ENCODE peak calls at places on chromosomes 6 and 20, in seven cellular contexts. One of them, this sample, is unnamed.

GRCh38 chr20:46951405-46951804 is 56.8 kb downstream of the EYA2 start:
- DNase-seq in hepatocyte: no peak
- DNase-seq in uterus: no peak
- DNase-seq in transverse colon: no peak
- DNase-seq in BE2C: no peak
- DNase-seq in suprapubic skin: no peak
- DNase-seq in A549: no peak
- DNase-seq in this sample: no peak

GRCh38 chr6:125201961-125202729 is 48.6 kb downstream of the TPD52L1 start:
- DNase-seq in transverse colon: peak; percentile 73
- DNase-seq in uterus: no peak
- DNase-seq in hepatocyte: peak; percentile 57
- DNase-seq in BE2C: peak; percentile 39
- DNase-seq in suprapubic skin: no peak
- DNase-seq in A549: peak; percentile 89
- DNase-seq in this sample: no peak

GRCh38 chr6:73451166-73452106 is 661 bp downstream of the CGAS start:
- DNase-seq in suprapubic skin: peak; percentile 80
- DNase-seq in hepatocyte: peak; percentile 17
- DNase-seq in transverse colon: peak; percentile 50
- DNase-seq in BE2C: peak; percentile 33
- DNase-seq in uterus: peak; percentile 21
- DNase-seq in A549: peak; percentile 58
- DNase-seq in this sample: peak; percentile 41

GRCh38 chr20:45910670-45911485 is 1.1 kb downstream of the PLTP start:
- DNase-seq in transverse colon: peak; percentile 97
- DNase-seq in A549: peak; percentile 99
- DNase-seq in suprapubic skin: peak; percentile 99
- DNase-seq in hepatocyte: peak; percentile 98
- DNase-seq in uterus: peak; percentile 100
- DNase-seq in BE2C: peak; percentile 99
- DNase-seq in this sample: peak; percentile 96

GRCh38 chr6:12339808-12340487 is 49.8 kb downstream of the EDN1 start:
- DNase-seq in uterus: no peak
- DNase-seq in A549: no peak
- DNase-seq in transverse colon: no peak
- DNase-seq in suprapubic skin: no peak
- DNase-seq in hepatocyte: no peak
- DNase-seq in BE2C: peak; percentile 8
- DNase-seq in this sample: no peak

GRCh38 chr6:91088976-91089375 is 502.1 kb upstream of the MAP3K7 start:
- DNase-seq in suprapubic skin: no peak
- DNase-seq in uterus: no peak
- DNase-seq in A549: no peak
- DNase-seq in BE2C: no peak
- DNase-seq in transverse colon: no peak
- DNase-seq in hepatocyte: no peak
- DNase-seq in this sample: no peak

GRCh38 chr6:69622230-69622629 is 174.6 kb downstream of the LMBRD1 start:
- DNase-seq in suprapubic skin: no peak
- DNase-seq in hepatocyte: no peak
- DNase-seq in uterus: no peak
- DNase-seq in A549: no peak
- DNase-seq in transverse colon: no peak
- DNase-seq in BE2C: peak; percentile 81
- DNase-seq in this sample: no peak

GRCh38 chr6:80477591-80478370 is 371.3 kb downstream of the BCKDHB start:
- DNase-seq in BE2C: no peak
- DNase-seq in uterus: no peak
- DNase-seq in hepatocyte: peak; percentile 11
- DNase-seq in suprapubic skin: no peak
- DNase-seq in transverse colon: no peak
- DNase-seq in A549: no peak
- DNase-seq in this sample: no peak

GRCh38 chr20:17374086-17374485 is 147.2 kb downstream of the PCSK2 start:
- DNase-seq in suprapubic skin: no peak
- DNase-seq in transverse colon: no peak
- DNase-seq in A549: no peak
- DNase-seq in BE2C: no peak
- DNase-seq in uterus: no peak
- DNase-seq in hepatocyte: no peak
- DNase-seq in this sample: no peak

GRCh38 chr20:20487811-20488210 is 119.9 kb downstream of the INSM1 start:
- DNase-seq in A549: no peak
- DNase-seq in BE2C: no peak
- DNase-seq in hepatocyte: no peak
- DNase-seq in suprapubic skin: no peak
- DNase-seq in uterus: no peak
- DNase-seq in transverse colon: no peak
- DNase-seq in this sample: no peak

GRCh38 chr20:19735446-19735845 is 22.6 kb upstream of the RIN2 start:
- DNase-seq in hepatocyte: peak; percentile 69
- DNase-seq in A549: peak; percentile 86
- DNase-seq in transverse colon: peak; percentile 72
- DNase-seq in uterus: peak; percentile 57
- DNase-seq in suprapubic skin: peak; percentile 88
- DNase-seq in BE2C: peak; percentile 77
- DNase-seq in this sample: peak; percentile 80

GRCh38 chr6:36204068-36204753 is 7.7 kb downstream of the BRPF3 start:
- DNase-seq in A549: no peak
- DNase-seq in transverse colon: no peak
- DNase-seq in hepatocyte: no peak
- DNase-seq in BE2C: no peak
- DNase-seq in suprapubic skin: no peak
- DNase-seq in uterus: no peak
- DNase-seq in this sample: no peak

GRCh38 chr6:137403443-137403842 is 90.8 kb downstream of the OLIG3 start:
- DNase-seq in suprapubic skin: no peak
- DNase-seq in A549: no peak
- DNase-seq in transverse colon: no peak
- DNase-seq in BE2C: no peak
- DNase-seq in hepatocyte: no peak
- DNase-seq in uterus: no peak
- DNase-seq in this sample: no peak

GRCh38 chr20:53265304-53265875 is 293.2 kb downstream of the TSHZ2 start:
- DNase-seq in A549: no peak
- DNase-seq in hepatocyte: no peak
- DNase-seq in uterus: no peak
- DNase-seq in transverse colon: no peak
- DNase-seq in suprapubic skin: no peak
- DNase-seq in BE2C: no peak
- DNase-seq in this sample: no peak

DNA sequence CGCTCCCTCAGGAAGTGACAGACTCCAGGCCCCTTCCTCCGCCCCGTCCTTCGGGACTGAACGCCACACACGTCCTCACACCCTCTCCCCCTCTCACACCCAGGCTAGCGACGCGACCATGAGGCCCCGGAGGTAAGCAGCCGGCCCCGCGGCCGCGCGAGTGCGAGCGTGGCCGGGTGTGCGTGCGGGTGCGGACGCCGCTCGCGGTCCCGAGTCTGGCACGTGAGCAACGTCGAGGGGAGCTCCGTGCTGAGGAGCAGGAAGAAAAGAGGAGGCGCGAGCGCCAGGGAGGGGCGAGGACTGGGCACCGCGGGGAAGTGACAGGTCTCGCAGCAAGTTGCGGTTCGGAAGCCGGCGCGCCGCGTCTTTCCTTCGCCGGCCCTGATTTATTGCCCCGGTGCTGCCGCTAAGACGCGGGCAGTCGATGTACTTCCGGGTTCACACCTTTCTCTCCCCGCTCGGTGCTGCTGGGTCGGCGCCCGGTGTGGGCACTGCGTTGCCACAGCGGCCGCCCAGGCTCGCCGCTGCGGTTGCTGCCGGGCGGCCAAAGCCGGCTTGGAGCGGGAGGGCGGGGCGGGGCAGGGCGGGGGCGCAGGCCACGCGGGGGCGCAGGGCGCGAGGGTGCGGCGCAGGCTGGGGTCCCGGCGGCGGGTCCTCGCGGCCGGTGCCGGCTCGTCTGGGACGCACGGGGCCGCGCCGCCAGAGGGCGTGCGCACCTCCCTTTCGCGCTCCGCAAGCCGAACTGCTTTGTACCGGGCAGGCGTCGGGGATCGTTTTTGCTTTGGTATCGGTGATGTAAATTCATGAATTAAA is 15.8 kb upstream of the LIN28B start:
- DNase-seq in suprapubic skin: no peak
- DNase-seq in uterus: no peak
- DNase-seq in transverse colon: no peak
- DNase-seq in hepatocyte: peak; percentile 88
- DNase-seq in BE2C: peak; percentile 89
- DNase-seq in A549: no peak
- DNase-seq in this sample: no peak
- H3K4me3 ChIP-seq in suprapubic skin: peak overlapping the region; percentile 47
- H3K4me3 ChIP-seq in uterus: no peak overlapping the region
- H3K4me3 ChIP-seq in transverse colon: no peak overlapping the region
- H3K4me3 ChIP-seq in hepatocyte: peak overlapping the region; percentile 85
- H3K4me3 ChIP-seq in BE2C: peak overlapping the region; percentile 83
- H3K4me3 ChIP-seq in A549: no peak overlapping the region
- H3K4me3 ChIP-seq in this sample: peak overlapping the region; percentile 42

DNA sequence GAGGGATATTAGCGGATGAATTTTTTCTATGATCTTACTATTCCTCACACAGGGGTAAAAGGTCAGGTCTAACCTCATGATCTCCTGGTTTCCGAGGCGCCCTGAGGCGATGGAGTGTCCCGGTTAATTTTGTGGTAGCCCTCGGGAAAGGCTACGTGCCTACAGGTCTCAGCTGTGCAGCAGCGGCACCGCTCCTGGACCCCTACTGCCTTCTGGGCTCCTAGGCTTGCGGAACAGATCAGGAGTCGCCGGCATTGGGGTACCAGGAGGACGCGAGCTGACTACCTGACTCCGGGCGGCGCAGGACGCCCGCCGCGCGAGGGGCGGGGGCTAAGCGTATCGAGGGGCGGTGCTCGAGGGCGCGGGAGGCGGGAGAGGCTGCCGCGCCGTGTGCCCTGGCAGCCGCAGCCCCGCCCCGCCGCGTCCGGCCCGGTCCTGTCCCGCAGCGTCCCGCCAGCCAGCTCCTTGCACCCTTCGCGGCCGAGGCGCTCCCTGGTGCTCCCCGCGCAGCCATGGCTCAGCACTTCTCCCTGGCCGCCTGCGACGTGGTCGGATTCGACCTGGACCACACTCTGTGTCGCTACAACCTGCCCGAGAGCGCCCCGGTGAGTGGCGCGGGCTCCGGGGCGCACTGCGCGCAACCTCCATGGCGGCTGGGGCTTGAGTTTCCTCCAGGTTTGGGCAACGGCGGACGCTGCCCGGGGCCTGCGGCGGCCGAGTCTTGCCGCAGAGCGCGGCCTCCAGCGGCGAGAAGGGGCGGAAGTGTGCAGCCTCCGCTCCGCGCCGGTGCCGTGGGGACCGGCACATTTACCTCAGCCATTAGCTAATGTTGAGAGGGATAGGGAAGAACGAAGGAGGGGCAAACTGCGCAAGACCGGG is at the start of gene NT5DC1:
- DNase-seq in A549: peak; percentile 81
- DNase-seq in hepatocyte: peak; percentile 95
- DNase-seq in BE2C: peak; percentile 85
- DNase-seq in uterus: peak; percentile 72
- DNase-seq in transverse colon: peak; percentile 92
- DNase-seq in suprapubic skin: peak; percentile 88
- DNase-seq in this sample: peak; percentile 90
- TF ChIP-seq CTCF in A549: no peak
- TF ChIP-seq CTCF in hepatocyte: peak; percentile 48
- TF ChIP-seq CTCF in BE2C: peak; percentile 39
- TF ChIP-seq CTCF in uterus: no peak
- TF ChIP-seq CTCF in transverse colon: peak; percentile 67
- TF ChIP-seq CTCF in suprapubic skin: peak; percentile 35
- TF ChIP-seq CTCF in this sample: peak; percentile 35

GRCh38 chr6:85453052-85453451 is 3.2 kb downstream of the NT5E start:
- DNase-seq in uterus: no peak
- DNase-seq in A549: no peak
- DNase-seq in suprapubic skin: no peak
- DNase-seq in hepatocyte: no peak
- DNase-seq in transverse colon: no peak
- DNase-seq in BE2C: no peak
- DNase-seq in this sample: no peak
- H3K4me3 ChIP-seq in uterus: no peak overlapping the region
- H3K4me3 ChIP-seq in A549: no peak overlapping the region
- H3K4me3 ChIP-seq in suprapubic skin: no peak overlapping the region
- H3K4me3 ChIP-seq in hepatocyte: no peak overlapping the region
- H3K4me3 ChIP-seq in transverse colon: no peak overlapping the region
- H3K4me3 ChIP-seq in BE2C: no peak overlapping the region
- H3K4me3 ChIP-seq in this sample: no peak overlapping the region

GRCh38 chr6:134828641-134829040 is 121.3 kb downstream of the ALDH8A1 start:
- DNase-seq in uterus: no peak
- DNase-seq in A549: no peak
- DNase-seq in hepatocyte: no peak
- DNase-seq in suprapubic skin: no peak
- DNase-seq in BE2C: no peak
- DNase-seq in transverse colon: no peak
- DNase-seq in this sample: no peak

GRCh38 chr6:134830945-134831344 is 119.0 kb downstream of the ALDH8A1 start:
- DNase-seq in hepatocyte: no peak
- DNase-seq in suprapubic skin: no peak
- DNase-seq in transverse colon: no peak
- DNase-seq in uterus: no peak
- DNase-seq in BE2C: no peak
- DNase-seq in A549: no peak
- DNase-seq in this sample: no peak

GRCh38 chr6:134823635-134824034 is 126.3 kb downstream of the ALDH8A1 start:
- DNase-seq in A549: no peak
- DNase-seq in hepatocyte: no peak
- DNase-seq in BE2C: no peak
- DNase-seq in suprapubic skin: no peak
- DNase-seq in transverse colon: no peak
- DNase-seq in uterus: no peak
- DNase-seq in this sample: no peak

GRCh38 chr6:134830194-134830593 is 119.7 kb downstream of the ALDH8A1 start:
- DNase-seq in transverse colon: no peak
- DNase-seq in uterus: no peak
- DNase-seq in suprapubic skin: no peak
- DNase-seq in BE2C: no peak
- DNase-seq in hepatocyte: no peak
- DNase-seq in A549: no peak
- DNase-seq in this sample: no peak

DNA sequence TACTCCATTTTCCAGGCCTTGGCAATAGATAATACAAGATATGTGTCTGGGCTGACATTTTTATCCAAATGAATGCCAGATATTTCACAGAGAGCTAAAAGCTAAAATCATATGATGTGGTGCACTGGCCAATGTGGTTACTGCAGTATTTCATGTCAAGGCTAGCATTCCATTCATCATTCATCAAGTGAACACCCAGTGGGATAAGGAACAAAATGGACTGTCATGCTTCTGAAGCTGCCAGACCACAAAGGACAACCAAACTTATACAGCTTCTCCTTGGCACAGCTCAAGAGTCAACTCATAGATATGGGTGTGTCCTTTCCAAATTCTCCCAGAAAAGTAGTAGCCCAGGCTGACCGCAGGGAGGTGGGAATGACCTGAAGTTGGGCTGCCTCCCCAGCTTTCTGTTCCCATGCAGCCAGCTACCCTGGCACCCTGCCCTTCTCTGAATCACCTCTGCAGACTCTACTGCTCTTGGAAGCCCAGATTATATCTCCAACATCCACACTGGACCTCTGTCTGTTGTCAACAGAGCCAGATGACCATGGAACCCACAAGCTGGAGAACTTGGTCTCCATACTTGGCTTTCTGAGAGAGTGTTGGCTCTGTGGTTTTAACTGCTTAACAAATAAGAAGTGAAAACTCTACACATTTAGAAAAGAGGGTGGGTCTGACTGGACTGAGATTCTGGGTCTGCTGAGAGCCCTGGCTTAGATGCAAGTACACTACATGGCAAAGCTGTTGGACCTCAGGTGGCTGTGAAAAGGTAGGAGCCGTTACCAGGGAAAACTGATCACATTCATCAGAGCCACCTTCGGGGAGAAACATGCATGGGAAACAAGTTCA is 122.8 kb downstream of the ALDH8A1 start:
- DNase-seq in A549: no peak
- DNase-seq in hepatocyte: no peak
- DNase-seq in BE2C: peak; percentile 47
- DNase-seq in uterus: peak; percentile 80
- DNase-seq in transverse colon: peak; percentile 23
- DNase-seq in suprapubic skin: peak; percentile 89
- DNase-seq in this sample: peak; percentile 58
- TF ChIP-seq CTCF in A549: no peak
- TF ChIP-seq CTCF in hepatocyte: no peak
- TF ChIP-seq CTCF in BE2C: no peak
- TF ChIP-seq CTCF in uterus: no peak
- TF ChIP-seq CTCF in transverse colon: no peak
- TF ChIP-seq CTCF in suprapubic skin: peak; percentile 13
- TF ChIP-seq CTCF in this sample: no peak